ENCODE peak calls at places on chromosome X, in four cellular contexts. A, W, H and Z are unnamed samples.

GRCh38 chrX:75156537-75156945 is 458 bp upstream of the ABCB7 start:
- DNase-seq in A (peak; percentile 2), W (peak; percentile 4), H (no peak), Z (no peak)

GRCh38 chrX:39854772-39855747 is 242.7 kb downstream of the BCOR start:
- DNase-seq in A (no peak), W (no peak), H (peak; percentile 72), Z (no peak)

GRCh38 chrX:4831574-4831973 is 1118.1 kb upstream of the PRKX start:
- DNase-seq in A (no peak), W (no peak), H (no peak), Z (no peak)

GRCh38 chrX:87621697-87622096 is 104.1 kb downstream of the KLHL4 start:
- DNase-seq in A (peak; percentile 0), W (no peak), H (no peak), Z (no peak)

GRCh38 chrX:70762285-70762684 is 146.2 kb downstream of the TEX11 start:
- DNase-seq in A (no peak), W (no peak), H (no peak), Z (no peak)

GRCh38 chrX:153981771-153982533 is 9.4 kb downstream of the TMEM187 start:
- DNase-seq in A (no peak), W (peak; percentile 51), H (peak; percentile 77), Z (peak; percentile 42)

GRCh38 chrX:9131066-9131465 is 97.1 kb upstream of the FAM9B start:
- DNase-seq in A (no peak), W (no peak), H (no peak), Z (no peak)

GRCh38 chrX:43805579-43805978 is 76.7 kb downstream of the MAOB start:
- DNase-seq in A (no peak), W (no peak), H (no peak), Z (no peak)

GRCh38 chrX:154308108-154308946 is 12.7 kb downstream of the TKTL1 start:
- DNase-seq in A (peak; percentile 54), W (no peak), H (peak; percentile 89), Z (peak; percentile 69)

GRCh38 chrX:10404435-10404834 is 215.9 kb downstream of the MID1 start:
- DNase-seq in A (no peak), W (no peak), H (no peak), Z (no peak)